ENCODE peak calls at places on chromosomes 4 and X, in four cellular contexts. T is NCI-H69; X is MM.1S; F is naive thymus-derived CD4-positive, alpha-beta T cell. W is an unnamed sample.

GRCh38 chr4:150591284-150591874 is 9.4 kb downstream of the MAB21L2 start:
- DNase-seq in T (peak; percentile 96), X (no peak), F (no peak), W (no peak)

GRCh38 chr4:6732441-6733357 is 16.7 kb downstream of the BLOC1S4 start:
- DNase-seq in T (no peak), X (no peak), F (no peak), W (no peak)

GRCh38 chr4:128355301-128355700 is 67.7 kb upstream of the PGRMC2 start:
- DNase-seq in T (peak; percentile 9), X (no peak), F (no peak), W (no peak)

GRCh38 chr4:19309365-19309764 is 942.3 kb upstream of the SLIT2 start:
- DNase-seq in T (peak; percentile 56), X (peak; percentile 81), F (no peak), W (no peak)

GRCh38 chrX:136781180-136781797 is 557 bp upstream of the ARHGEF6 start:
- DNase-seq in T (no peak), X (no peak), F (no peak), W (no peak)

GRCh38 chr4:145876531-145877180 is 62.0 kb downstream of the ZNF827 start:
- DNase-seq in T (no peak), X (no peak), F (no peak), W (no peak)

GRCh38 chr4:1793940-1794808 is 1.1 kb downstream of the FGFR3 start:
- DNase-seq in T (peak; percentile 50), X (no peak), F (no peak), W (no peak)

GRCh38 chr4:8818063-8818881 is 53.4 kb downstream of the HMX1 start:
- DNase-seq in T (peak; percentile 83), X (no peak), F (no peak), W (no peak)

GRCh38 chrX:7264399-7264798 is 116.4 kb upstream of the PUDP start:
- DNase-seq in T (no peak), X (no peak), F (no peak), W (no peak)

GRCh38 chr4:10354225-10354624 is 103.0 kb downstream of the ZNF518B start:
- DNase-seq in T (peak; percentile 48), X (no peak), F (no peak), W (no peak)

GRCh38 chrX:3184176-3184930 is 143.1 kb downstream of the ARSF start:
- DNase-seq in T (no peak), X (no peak), F (no peak), W (no peak)

GRCh38 chrX:29470029-29470428 is 745.3 kb upstream of the MAGEB2 start:
- DNase-seq in T (no peak), X (no peak), F (no peak), W (no peak)

GRCh38 chr4:155073852-155074251 is 134.6 kb upstream of the NPY2R start:
- DNase-seq in T (no peak), X (no peak), F (no peak), W (no peak)

GRCh38 chr4:186781032-186781917 is 57.6 kb upstream of the FAT1 start:
- DNase-seq in T (no peak), X (no peak), F (no peak), W (no peak)

GRCh38 chr4:1418494-1419285 is 12.4 kb upstream of the NKX1-1 start:
- DNase-seq in T (no peak), X (no peak), F (no peak), W (no peak)

GRCh38 chr4:115537387-115537786 is 424.0 kb upstream of the NDST4 start:
- DNase-seq in T (peak; percentile 6), X (peak; percentile 29), F (no peak), W (no peak)

GRCh38 chrX:107205770-107206696 is at the start of the genes DNAAF6 and NUP62CL:
- DNase-seq in T (peak; percentile 94), X (peak; percentile 85), F (peak; percentile 73), W (peak; percentile 68)

GRCh38 chrX:54223581-54223980 is 40.5 kb upstream of the FAM120C start:
- DNase-seq in T (peak; percentile 0), X (no peak), F (no peak), W (no peak)

GRCh38 chr4:107037188-107037587 is 1.1 kb upstream of the DKK2 start:
- DNase-seq in T (peak; percentile 16), X (no peak), F (no peak), W (no peak)

GRCh38 chr4:168511780-168512467 is 15.1 kb downstream of the PALLD start:
- DNase-seq in T (peak; percentile 31), X (no peak), F (peak; percentile 71), W (peak; percentile 35)

GRCh38 chr4:184599492-184600135 is 49.6 kb downstream of the CASP3 start:
- DNase-seq in T (no peak), X (no peak), F (no peak), W (no peak)

GRCh38 chr4:152590179-152591031 is 54.5 kb upstream of the FBXW7 start:
- DNase-seq in T (peak; percentile 65), X (no peak), F (no peak), W (no peak)

GRCh38 chr4:101977096-101977495 is 186.6 kb downstream of the BANK1 start:
- DNase-seq in T (peak; percentile 38), X (no peak), F (no peak), W (no peak)

GRCh38 chr4:81783565-81783964 is 311.9 kb upstream of the RASGEF1B start:
- DNase-seq in T (peak; percentile 4), X (no peak), F (no peak), W (no peak)

GRCh38 chr4:818106-818921 is 7.6 kb downstream of the CPLX1 start:
- DNase-seq in T (no peak), X (no peak), F (no peak), W (no peak)

GRCh38 chrX:97399400-97399799 is 515.7 kb downstream of the RPA4 start:
- DNase-seq in T (no peak), X (peak; percentile 86), F (no peak), W (no peak)

GRCh38 chr4:140252144-140252741 is 98.3 kb upstream of the MAML3 start:
- DNase-seq in T (peak; percentile 92), X (no peak), F (no peak), W (no peak)

GRCh38 chrX:139766545-139766983 is 58.6 kb upstream of the MCF2 start:
- DNase-seq in T (no peak), X (no peak), F (peak; percentile 61), W (no peak)

GRCh38 chr4:128461300-128462103 is 173.9 kb upstream of the PGRMC2 start:
- DNase-seq in T (no peak), X (no peak), F (no peak), W (no peak)

GRCh38 chr4:20046931-20047677 is 204.6 kb upstream of the SLIT2 start:
- DNase-seq in T (no peak), X (no peak), F (no peak), W (no peak)

GRCh38 chrX:115525486-115525885 is 35.5 kb upstream of the PLS3 start:
- DNase-seq in T (peak; percentile 1), X (no peak), F (no peak), W (no peak)

GRCh38 chr4:73836373-73837269 is at the start of gene CXCL6:
- DNase-seq in T (peak; percentile 6), X (no peak), F (no peak), W (no peak)

GRCh38 chr4:164531336-164531735 is 222.6 kb upstream of the SMIM31 start:
- DNase-seq in T (no peak), X (no peak), F (no peak), W (no peak)

GRCh38 chr4:7392438-7393374 is 42.0 kb downstream of the PSAPL1 start:
- DNase-seq in T (no peak), X (no peak), F (no peak), W (no peak)